ENCODE peak calls at places on chromosome 1, in seven cellular contexts. One of them, this sample, is unnamed.

GRCh38 chr1:167272375-167272957 is 51.8 kb downstream of the POU2F1 start:
- DNase-seq in esophagus squamous epithelium: no peak
- DNase-seq in esophagus muscularis mucosa: no peak
- DNase-seq in right atrium auricular region: no peak
- DNase-seq in upper lobe of right lung: no peak
- DNase-seq in PC-9: no peak
- DNase-seq in astrocyte: no peak
- DNase-seq in this sample: no peak

GRCh38 chr1:37472281-37472680 is 2.1 kb upstream of the ZC3H12A start:
- DNase-seq in esophagus squamous epithelium: no peak
- DNase-seq in upper lobe of right lung: no peak
- DNase-seq in astrocyte: no peak
- DNase-seq in esophagus muscularis mucosa: no peak
- DNase-seq in PC-9: no peak
- DNase-seq in right atrium auricular region: no peak
- DNase-seq in this sample: no peak

GRCh38 chr1:27572679-27573426 is 31.1 kb downstream of the AHDC1 start:
- DNase-seq in esophagus muscularis mucosa: no peak
- DNase-seq in upper lobe of right lung: no peak
- DNase-seq in esophagus squamous epithelium: no peak
- DNase-seq in astrocyte: no peak
- DNase-seq in right atrium auricular region: peak; percentile 75
- DNase-seq in PC-9: no peak
- DNase-seq in this sample: no peak

GRCh38 chr1:227901239-227901905 is 46.4 kb downstream of the WNT9A start:
- DNase-seq in right atrium auricular region: no peak
- DNase-seq in astrocyte: no peak
- DNase-seq in esophagus muscularis mucosa: no peak
- DNase-seq in esophagus squamous epithelium: no peak
- DNase-seq in PC-9: no peak
- DNase-seq in upper lobe of right lung: peak; percentile 52
- DNase-seq in this sample: no peak

GRCh38 chr1:154329551-154330131 is 4.3 kb downstream of the ATP8B2 start:
- DNase-seq in astrocyte: no peak
- DNase-seq in upper lobe of right lung: no peak
- DNase-seq in esophagus muscularis mucosa: no peak
- DNase-seq in right atrium auricular region: no peak
- DNase-seq in PC-9: no peak
- DNase-seq in esophagus squamous epithelium: no peak
- DNase-seq in this sample: no peak

GRCh38 chr1:107140703-107141490 is at the start of gene NTNG1:
- DNase-seq in astrocyte: no peak
- DNase-seq in upper lobe of right lung: peak; percentile 64
- DNase-seq in esophagus muscularis mucosa: no peak
- DNase-seq in right atrium auricular region: no peak
- DNase-seq in PC-9: no peak
- DNase-seq in esophagus squamous epithelium: no peak
- DNase-seq in this sample: no peak

GRCh38 chr1:211829343-211830054 is 1.1 kb downstream of the LPGAT1 start:
- DNase-seq in upper lobe of right lung: no peak
- DNase-seq in right atrium auricular region: no peak
- DNase-seq in esophagus muscularis mucosa: no peak
- DNase-seq in astrocyte: peak; percentile 10
- DNase-seq in esophagus squamous epithelium: no peak
- DNase-seq in PC-9: no peak
- DNase-seq in this sample: peak; percentile 13

GRCh38 chr1:200780545-200781444 is 42.1 kb downstream of the CAMSAP2 start:
- DNase-seq in PC-9: no peak
- DNase-seq in esophagus muscularis mucosa: no peak
- DNase-seq in right atrium auricular region: no peak
- DNase-seq in upper lobe of right lung: no peak
- DNase-seq in esophagus squamous epithelium: no peak
- DNase-seq in astrocyte: no peak
- DNase-seq in this sample: no peak

GRCh38 chr1:33078030-33078591 is 2.8 kb upstream of the AZIN2 start:
- DNase-seq in esophagus squamous epithelium: no peak
- DNase-seq in PC-9: no peak
- DNase-seq in right atrium auricular region: no peak
- DNase-seq in esophagus muscularis mucosa: no peak
- DNase-seq in astrocyte: peak; percentile 14
- DNase-seq in upper lobe of right lung: no peak
- DNase-seq in this sample: no peak

GRCh38 chr1:109559995-109560394 is 11.6 kb downstream of the GNAI3 start:
- DNase-seq in astrocyte: no peak
- DNase-seq in esophagus squamous epithelium: no peak
- DNase-seq in esophagus muscularis mucosa: no peak
- DNase-seq in upper lobe of right lung: no peak
- DNase-seq in PC-9: no peak
- DNase-seq in right atrium auricular region: no peak
- DNase-seq in this sample: no peak

GRCh38 chr1:235802901-235803423 is 63.7 kb downstream of the LYST start:
- DNase-seq in right atrium auricular region: no peak
- DNase-seq in PC-9: no peak
- DNase-seq in esophagus squamous epithelium: no peak
- DNase-seq in esophagus muscularis mucosa: no peak
- DNase-seq in upper lobe of right lung: no peak
- DNase-seq in astrocyte: no peak
- DNase-seq in this sample: no peak

GRCh38 chr1:246219508-246220030 is 287.5 kb downstream of the SMYD3 start:
- DNase-seq in PC-9: no peak
- DNase-seq in right atrium auricular region: no peak
- DNase-seq in astrocyte: peak; percentile 44
- DNase-seq in upper lobe of right lung: no peak
- DNase-seq in esophagus squamous epithelium: no peak
- DNase-seq in esophagus muscularis mucosa: no peak
- DNase-seq in this sample: no peak

GRCh38 chr1:213136190-213136917 is 85.3 kb downstream of the RPS6KC1 start:
- DNase-seq in right atrium auricular region: no peak
- DNase-seq in upper lobe of right lung: no peak
- DNase-seq in PC-9: no peak
- DNase-seq in astrocyte: no peak
- DNase-seq in esophagus squamous epithelium: no peak
- DNase-seq in esophagus muscularis mucosa: no peak
- DNase-seq in this sample: no peak

GRCh38 chr1:150165622-150166612 is 16.2 kb downstream of the PLEKHO1 start:
- DNase-seq in PC-9: no peak
- DNase-seq in esophagus muscularis mucosa: no peak
- DNase-seq in right atrium auricular region: no peak
- DNase-seq in astrocyte: no peak
- DNase-seq in esophagus squamous epithelium: no peak
- DNase-seq in upper lobe of right lung: no peak
- DNase-seq in this sample: peak; percentile 24

GRCh38 chr1:63757334-63757733 is 16.5 kb upstream of the ROR1 start:
- DNase-seq in esophagus muscularis mucosa: no peak
- DNase-seq in right atrium auricular region: no peak
- DNase-seq in esophagus squamous epithelium: no peak
- DNase-seq in upper lobe of right lung: no peak
- DNase-seq in astrocyte: no peak
- DNase-seq in PC-9: no peak
- DNase-seq in this sample: no peak

DNA sequence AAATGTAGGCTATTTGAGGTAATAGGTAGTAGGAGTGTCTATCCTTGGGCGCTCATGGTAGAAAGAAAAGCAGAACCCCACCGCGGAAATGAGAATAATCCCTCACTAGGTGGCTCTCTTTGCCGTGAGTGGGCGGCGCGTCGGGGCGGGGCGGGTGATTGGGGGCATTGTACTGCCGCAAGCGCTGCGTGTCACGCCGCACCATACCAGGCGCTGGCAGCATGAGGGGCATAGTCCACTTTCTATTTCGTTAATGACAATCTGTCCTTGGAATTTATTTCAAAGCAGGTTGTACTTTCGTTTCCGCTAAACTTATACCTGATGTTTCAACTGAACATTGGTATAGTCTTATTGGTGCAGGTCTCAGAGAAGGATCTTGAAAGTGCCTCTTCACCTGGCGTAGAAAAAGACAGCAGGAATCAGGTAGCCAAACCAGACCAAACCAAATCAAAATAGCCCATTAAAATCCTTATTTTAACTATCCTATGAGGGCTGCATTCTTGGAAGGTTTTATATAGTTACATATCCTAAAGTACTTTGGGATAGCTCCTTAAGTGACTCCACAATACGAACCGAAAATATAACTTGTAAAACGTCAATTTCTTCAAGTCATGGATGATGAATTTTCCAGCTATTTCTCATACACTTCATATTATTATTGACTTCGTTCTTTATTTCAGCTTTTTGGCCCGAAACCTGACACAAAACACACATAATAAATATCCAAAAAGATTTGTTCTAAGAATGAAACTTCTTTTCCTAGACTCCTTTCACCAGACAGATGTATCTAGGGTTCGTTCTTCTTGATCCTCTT is 1.9 kb upstream of the SMG7 start:
- DNase-seq in esophagus muscularis mucosa: peak; percentile 95
- DNase-seq in right atrium auricular region: peak; percentile 91
- DNase-seq in esophagus squamous epithelium: peak; percentile 35
- DNase-seq in upper lobe of right lung: peak; percentile 94
- DNase-seq in PC-9: peak; percentile 80
- DNase-seq in astrocyte: peak; percentile 32
- DNase-seq in this sample: peak; percentile 71
- TF ChIP-seq CTCF in esophagus muscularis mucosa: peak; percentile 60
- TF ChIP-seq CTCF in right atrium auricular region: peak; percentile 38
- TF ChIP-seq CTCF in esophagus squamous epithelium: peak; percentile 38
- TF ChIP-seq CTCF in upper lobe of right lung: peak; percentile 58
- TF ChIP-seq CTCF in PC-9: peak; percentile 59
- TF ChIP-seq CTCF in astrocyte: peak; percentile 28
- TF ChIP-seq CTCF in this sample: peak; percentile 71

GRCh38 chr1:117655220-117655577 is 49.4 kb downstream of the TENT5C start:
- DNase-seq in esophagus muscularis mucosa: no peak
- DNase-seq in upper lobe of right lung: no peak
- DNase-seq in PC-9: peak; percentile 62
- DNase-seq in esophagus squamous epithelium: no peak
- DNase-seq in astrocyte: no peak
- DNase-seq in right atrium auricular region: no peak
- DNase-seq in this sample: peak; percentile 25

GRCh38 chr1:117656202-117656641 is 50.4 kb downstream of the TENT5C start:
- DNase-seq in right atrium auricular region: no peak
- DNase-seq in PC-9: no peak
- DNase-seq in astrocyte: no peak
- DNase-seq in esophagus squamous epithelium: no peak
- DNase-seq in upper lobe of right lung: no peak
- DNase-seq in esophagus muscularis mucosa: no peak
- DNase-seq in this sample: no peak

GRCh38 chr1:117657949-117658660 is 52.3 kb downstream of the TENT5C start:
- DNase-seq in upper lobe of right lung: no peak
- DNase-seq in right atrium auricular region: no peak
- DNase-seq in PC-9: no peak
- DNase-seq in esophagus squamous epithelium: no peak
- DNase-seq in esophagus muscularis mucosa: no peak
- DNase-seq in astrocyte: no peak
- DNase-seq in this sample: no peak

GRCh38 chr1:117658676-117659075 is 52.8 kb downstream of the TENT5C start:
- DNase-seq in esophagus squamous epithelium: no peak
- DNase-seq in esophagus muscularis mucosa: no peak
- DNase-seq in right atrium auricular region: no peak
- DNase-seq in PC-9: no peak
- DNase-seq in upper lobe of right lung: no peak
- DNase-seq in astrocyte: no peak
- DNase-seq in this sample: no peak

DNA sequence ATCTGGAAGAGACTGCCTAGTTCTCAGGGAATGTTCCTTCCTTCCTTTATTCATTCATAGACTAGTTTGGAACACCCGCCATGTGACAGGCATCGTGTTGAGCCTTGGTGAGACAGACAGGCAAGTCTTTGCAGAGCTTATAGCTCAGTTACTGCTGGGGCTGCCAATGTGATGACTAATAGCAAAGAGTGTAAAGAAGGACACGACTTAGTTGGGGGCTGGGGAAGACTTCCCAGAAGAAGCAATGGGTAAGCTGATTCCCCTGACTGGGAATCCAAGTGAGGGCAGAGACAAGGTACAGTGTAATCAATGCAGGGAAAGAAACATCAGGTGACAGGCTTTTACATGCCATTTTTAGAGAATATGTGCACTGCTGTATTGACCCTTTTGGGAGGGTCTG is 51.2 kb downstream of the TENT5C start:
- DNase-seq in astrocyte: peak; percentile 86
- DNase-seq in PC-9: peak; percentile 57
- DNase-seq in esophagus muscularis mucosa: no peak
- DNase-seq in esophagus squamous epithelium: no peak
- DNase-seq in upper lobe of right lung: no peak
- DNase-seq in right atrium auricular region: no peak
- DNase-seq in this sample: peak; percentile 66
- H3K27ac ChIP-seq in astrocyte: no peak overlapping the region
- H3K27ac ChIP-seq in PC-9: no peak overlapping the region
- H3K27ac ChIP-seq in esophagus muscularis mucosa: no peak overlapping the region
- H3K27ac ChIP-seq in esophagus squamous epithelium: peak overlapping the region; percentile 59
- H3K27ac ChIP-seq in upper lobe of right lung: no peak overlapping the region
- H3K27ac ChIP-seq in right atrium auricular region: no peak overlapping the region
- H3K27ac ChIP-seq in this sample: no peak overlapping the region

GRCh38 chr1:55070291-55070690 is 30.9 kb downstream of the PCSK9 start:
- DNase-seq in right atrium auricular region: no peak
- DNase-seq in esophagus squamous epithelium: no peak
- DNase-seq in upper lobe of right lung: no peak
- DNase-seq in astrocyte: no peak
- DNase-seq in esophagus muscularis mucosa: no peak
- DNase-seq in PC-9: no peak
- DNase-seq in this sample: no peak

GRCh38 chr1:55073187-55073916 is 34.0 kb downstream of the PCSK9 start:
- DNase-seq in astrocyte: no peak
- DNase-seq in PC-9: no peak
- DNase-seq in upper lobe of right lung: no peak
- DNase-seq in esophagus muscularis mucosa: peak; percentile 31
- DNase-seq in esophagus squamous epithelium: no peak
- DNase-seq in right atrium auricular region: no peak
- DNase-seq in this sample: no peak

GRCh38 chr1:55069280-55069679 is 29.9 kb downstream of the PCSK9 start:
- DNase-seq in esophagus muscularis mucosa: peak; percentile 83
- DNase-seq in upper lobe of right lung: no peak
- DNase-seq in astrocyte: no peak
- DNase-seq in right atrium auricular region: no peak
- DNase-seq in esophagus squamous epithelium: no peak
- DNase-seq in PC-9: no peak
- DNase-seq in this sample: no peak

GRCh38 chr1:55070765-55071164 is 31.4 kb downstream of the PCSK9 start:
- DNase-seq in astrocyte: no peak
- DNase-seq in upper lobe of right lung: no peak
- DNase-seq in esophagus muscularis mucosa: peak; percentile 19
- DNase-seq in PC-9: no peak
- DNase-seq in esophagus squamous epithelium: no peak
- DNase-seq in right atrium auricular region: no peak
- DNase-seq in this sample: no peak

DNA sequence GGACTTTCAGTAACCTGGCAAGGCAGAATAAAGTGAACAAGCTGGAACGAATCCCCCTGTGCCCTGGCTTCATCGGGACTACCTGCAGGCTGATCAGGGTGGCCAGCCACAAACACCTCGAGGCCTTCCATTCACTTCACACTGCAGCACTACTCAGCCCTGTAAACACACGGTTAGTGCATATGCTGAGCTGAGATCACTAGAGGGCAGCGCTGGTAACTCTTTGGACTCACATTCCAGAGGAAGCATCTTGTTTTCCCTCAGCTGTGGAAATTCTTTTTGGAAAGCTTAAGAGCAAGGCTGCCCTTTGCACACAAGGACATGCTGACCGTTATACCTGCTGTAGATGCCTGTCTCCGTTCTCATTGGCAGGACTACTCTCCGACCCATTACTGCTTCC is 32.1 kb downstream of the PCSK9 start:
- DNase-seq in right atrium auricular region: no peak
- DNase-seq in esophagus muscularis mucosa: peak; percentile 47
- DNase-seq in astrocyte: peak; percentile 32
- DNase-seq in PC-9: peak; percentile 52
- DNase-seq in esophagus squamous epithelium: no peak
- DNase-seq in upper lobe of right lung: no peak
- DNase-seq in this sample: peak; percentile 49
- TF ChIP-seq CTCF in right atrium auricular region: no peak
- TF ChIP-seq CTCF in esophagus muscularis mucosa: peak; percentile 34
- TF ChIP-seq CTCF in astrocyte: peak; percentile 43
- TF ChIP-seq CTCF in PC-9: peak; percentile 60
- TF ChIP-seq CTCF in esophagus squamous epithelium: peak; percentile 30
- TF ChIP-seq CTCF in upper lobe of right lung: peak; percentile 16
- TF ChIP-seq CTCF in this sample: peak; percentile 61

GRCh38 chr1:156671804-156672203 is 5.4 kb downstream of the NES start:
- DNase-seq in PC-9: no peak
- DNase-seq in right atrium auricular region: no peak
- DNase-seq in esophagus muscularis mucosa: no peak
- DNase-seq in esophagus squamous epithelium: no peak
- DNase-seq in upper lobe of right lung: no peak
- DNase-seq in astrocyte: no peak
- DNase-seq in this sample: no peak
- H3K27ac ChIP-seq in PC-9: no peak overlapping the region
- H3K27ac ChIP-seq in right atrium auricular region: peak overlapping the region; percentile 93
- H3K27ac ChIP-seq in esophagus muscularis mucosa: no peak overlapping the region
- H3K27ac ChIP-seq in esophagus squamous epithelium: no peak overlapping the region
- H3K27ac ChIP-seq in upper lobe of right lung: no peak overlapping the region
- H3K27ac ChIP-seq in astrocyte: no peak overlapping the region
- H3K27ac ChIP-seq in this sample: no peak overlapping the region

This sample was measured in RWPE1.